ENCODE peak calls at places on chromosomes 6 and 20, in four cellular contexts. One of them, this sample, is unnamed.

GRCh38 chr20:54366669-54367068 is 108.7 kb upstream of the DOK5 start:
- DNase-seq in AG04450: no peak
- DNase-seq in H54: no peak
- DNase-seq in GM18507: no peak
- DNase-seq in this sample: no peak

GRCh38 chr6:20092071-20092566 is 120.2 kb downstream of the MBOAT1 start:
- DNase-seq in AG04450: peak
- DNase-seq in H54: peak
- DNase-seq in GM18507: no peak
- DNase-seq in this sample: peak

GRCh38 chr6:160039441-160039840 is 70.6 kb downstream of the IGF2R start:
- DNase-seq in AG04450: no peak
- DNase-seq in H54: no peak
- DNase-seq in GM18507: no peak
- DNase-seq in this sample: no peak

GRCh38 chr20:36167826-36168634 is 13.5 kb downstream of the EPB41L1 start:
- DNase-seq in AG04450: no peak
- DNase-seq in H54: peak
- DNase-seq in GM18507: no peak
- DNase-seq in this sample: peak

GRCh38 chr20:51219544-51219943 is 196.6 kb upstream of the KCNG1 start:
- DNase-seq in AG04450: no peak
- DNase-seq in H54: no peak
- DNase-seq in GM18507: no peak
- DNase-seq in this sample: no peak

GRCh38 chr20:18267815-18268214 is 20.5 kb upstream of the ZNF133 start:
- DNase-seq in AG04450: no peak
- DNase-seq in H54: no peak
- DNase-seq in GM18507: no peak
- DNase-seq in this sample: no peak

GRCh38 chr20:38139156-38139912 is 25.7 kb downstream of the TGM2 start:
- DNase-seq in AG04450: no peak
- DNase-seq in H54: no peak
- DNase-seq in GM18507: no peak
- DNase-seq in this sample: no peak

GRCh38 chr6:153595903-153596302 is 443.1 kb upstream of the OPRM1 start:
- DNase-seq in AG04450: no peak
- DNase-seq in H54: no peak
- DNase-seq in GM18507: no peak
- DNase-seq in this sample: no peak

GRCh38 chr20:23212482-23212881 is 126.4 kb upstream of the CD93 start:
- DNase-seq in AG04450: no peak
- DNase-seq in H54: no peak
- DNase-seq in GM18507: no peak
- DNase-seq in this sample: no peak

GRCh38 chr6:125188037-125188436 is 34.5 kb downstream of the TPD52L1 start:
- DNase-seq in AG04450: peak
- DNase-seq in H54: no peak
- DNase-seq in GM18507: no peak
- DNase-seq in this sample: no peak